ENCODE peak calls at places on chromosomes 12 and 14, in ten cellular contexts. E is Peyer's patch, G is heart left ventricle, X is A549, Z is lower leg skin, L is prostate gland, R is NB4, I is right lobe of liver, U is gastrocnemius medialis, T is body of pancreas. Q is an unnamed sample.
A peak's percentile ranks its signal among the peaks of the same experiment; 100 is the strongest.

GRCh38 chr14:95774265-95775160 is 60.6 kb upstream of the TCL1A start:
- DNase-seq in E (peak; percentile 75), G (no peak), X (peak; percentile 46), Z (peak; percentile 32), L (peak; percentile 30), R (peak; percentile 46), I (no peak), U (no peak), T (peak; percentile 69), Q (peak; percentile 31)

GRCh38 chr12:39813776-39814175 is 194.2 kb upstream of the ABCD2 start:
- DNase-seq in E (no peak), G (no peak), X (no peak), Z (no peak), L (no peak), R (no peak), I (no peak), U (no peak), T (no peak), Q (no peak)

GRCh38 chr12:89343127-89343526 is 9.2 kb downstream of the DUSP6 start:
- DNase-seq in E (no peak), G (peak; percentile 82), X (no peak), Z (no peak), L (no peak), R (peak; percentile 62), I (peak; percentile 91), U (no peak), T (peak; percentile 47), Q (no peak)

GRCh38 chr12:7142057-7142644 is 12.0 kb downstream of the CLSTN3 start:
- DNase-seq in E (peak; percentile 69), G (no peak), X (peak; percentile 87), Z (no peak), L (no peak), R (peak; percentile 68), I (no peak), U (no peak), T (peak; percentile 46), Q (peak; percentile 48)

GRCh38 chr14:50364792-50365191 is 31.9 kb downstream of the CDKL1 start:
- DNase-seq in E (peak; percentile 63), G (no peak), X (no peak), Z (no peak), L (no peak), R (no peak), I (no peak), U (no peak), T (no peak), Q (peak; percentile 41)

GRCh38 chr12:120630139-120630895 is 10.1 kb upstream of the CABP1 start:
- DNase-seq in E (no peak), G (no peak), X (no peak), Z (no peak), L (no peak), R (no peak), I (no peak), U (no peak), T (no peak), Q (no peak)

GRCh38 chr14:77616133-77616453 is 344 bp downstream of the SPTLC2 start:
- DNase-seq in E (peak; percentile 51), G (no peak), X (peak; percentile 21), Z (no peak), L (no peak), R (peak; percentile 46), I (no peak), U (no peak), T (no peak), Q (no peak)

GRCh38 chr14:64195194-64195593 is 99.0 kb downstream of the ESR2 start:
- DNase-seq in E (no peak), G (no peak), X (no peak), Z (no peak), L (no peak), R (no peak), I (no peak), U (no peak), T (no peak), Q (no peak)

GRCh38 chr12:92827836-92828431 is 101.2 kb downstream of the EEA1 start:
- DNase-seq in E (peak; percentile 64), G (no peak), X (peak; percentile 36), Z (no peak), L (no peak), R (peak; percentile 66), I (no peak), U (no peak), T (peak; percentile 13), Q (peak; percentile 39)

GRCh38 chr12:130474599-130474998 is 136.9 kb downstream of the PIWIL1 start:
- DNase-seq in E (no peak), G (no peak), X (no peak), Z (no peak), L (no peak), R (no peak), I (peak; percentile 32), U (no peak), T (no peak), Q (no peak)

GRCh38 chr12:1213205-1213604 is 222.2 kb downstream of the ERC1 start:
- DNase-seq in E (no peak), G (no peak), X (no peak), Z (no peak), L (no peak), R (no peak), I (no peak), U (no peak), T (no peak), Q (no peak)

GRCh38 chr14:102690509-102691286 is 86.6 kb upstream of the TRAF3 start:
- DNase-seq in E (no peak), G (no peak), X (no peak), Z (no peak), L (peak; percentile 49), R (peak; percentile 52), I (no peak), U (no peak), T (peak; percentile 49), Q (peak; percentile 14)

GRCh38 chr12:121239335-121239678 is 29.4 kb downstream of the P2RX4 start:
- DNase-seq in E (no peak), G (no peak), X (no peak), Z (no peak), L (no peak), R (peak; percentile 94), I (no peak), U (no peak), T (no peak), Q (no peak)

GRCh38 chr14:59422069-59422881 is 42.9 kb downstream of the GPR135 start:
- DNase-seq in E (no peak), G (no peak), X (no peak), Z (no peak), L (no peak), R (peak; percentile 37), I (no peak), U (no peak), T (no peak), Q (no peak)

GRCh38 chr12:19744760-19745218 is 305.5 kb downstream of the AEBP2 start:
- DNase-seq in E (no peak), G (no peak), X (no peak), Z (no peak), L (no peak), R (no peak), I (no peak), U (no peak), T (no peak), Q (no peak)

GRCh38 chr12:113063396-113064350 is 7.1 kb downstream of the DTX1 start:
- DNase-seq in E (no peak), G (no peak), X (no peak), Z (no peak), L (no peak), R (no peak), I (no peak), U (no peak), T (no peak), Q (no peak)

GRCh38 chr12:16012086-16012485 is 101.0 kb downstream of the DERA start:
- DNase-seq in E (no peak), G (peak; percentile 67), X (no peak), Z (no peak), L (no peak), R (no peak), I (peak; percentile 72), U (no peak), T (peak; percentile 78), Q (no peak)

DNA sequence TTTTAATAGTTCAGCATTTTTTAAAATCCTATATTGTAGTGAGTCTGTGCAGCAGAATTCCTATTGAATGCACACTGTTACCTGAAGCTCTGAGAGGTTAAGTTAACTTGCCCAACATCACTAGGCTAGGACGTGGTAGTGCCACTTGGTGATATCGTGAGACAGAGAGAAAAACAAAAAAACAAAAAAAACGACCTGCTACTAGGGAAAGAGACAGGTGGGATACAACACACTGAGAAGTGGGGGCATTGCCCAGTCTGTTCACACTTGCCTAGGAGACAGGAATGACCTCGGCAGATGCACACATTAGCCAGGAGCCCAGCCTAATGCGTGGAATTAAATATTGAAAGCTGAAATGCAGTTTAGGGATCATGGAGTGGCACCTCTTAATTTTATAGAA is 129.7 kb upstream of the CCND2 start:
- DNase-seq in E (no peak), G (no peak), X (no peak), Z (no peak), L (no peak), R (no peak), I (no peak), U (no peak), T (no peak), Q (no peak)
- TF ChIP-seq CTCF in E (no peak), G (no peak), X (no peak), Z (no peak), L (no peak), R (no peak), I (no peak), U (no peak), T (no peak), Q (no peak)

GRCh38 chr12:97886548-97887176 is 424.1 kb downstream of the RMST start:
- DNase-seq in E (no peak), G (no peak), X (no peak), Z (no peak), L (no peak), R (no peak), I (no peak), U (no peak), T (no peak), Q (no peak)
- TF ChIP-seq POLR2A in E (no peak), G (no peak), X (no peak), Z (no peak), L (no peak), R (no peak), I (no peak), U (no peak), T (no peak), Q (no peak)

GRCh38 chr12:76622351-76622750 is 62.8 kb upstream of the OSBPL8 start:
- DNase-seq in E (no peak), G (no peak), X (no peak), Z (no peak), L (no peak), R (no peak), I (no peak), U (no peak), T (no peak), Q (no peak)
- TF ChIP-seq CTCF in E (no peak), G (no peak), X (no peak), Z (no peak), L (no peak), R (no peak), I (no peak), U (no peak), T (no peak), Q (no peak)

GRCh38 chr12:52797529-52797894 is 1.6 kb upstream of the KRT3 start:
- DNase-seq in E (no peak), G (no peak), X (no peak), Z (no peak), L (no peak), R (no peak), I (no peak), U (no peak), T (no peak), Q (no peak)
- TF ChIP-seq POLR2A in E (no peak), G (no peak), X (no peak), Z (no peak), L (no peak), R (no peak), I (no peak), U (no peak), T (no peak), Q (no peak)

GRCh38 chr12:132949936-132950837 is 5.9 kb downstream of the ZNF605 start:
- DNase-seq in E (peak; percentile 26), G (no peak), X (no peak), Z (no peak), L (no peak), R (no peak), I (no peak), U (no peak), T (no peak), Q (no peak)
- TF ChIP-seq CTCF in E (no peak), G (no peak), X (no peak), Z (no peak), L (no peak), R (no peak), I (no peak), U (no peak), T (no peak), Q (no peak)

Q was measured in transverse colon.